ENCODE peak calls at places on chromosomes 5 and 9, in four cellular contexts. One of them, this sample, is unnamed.

GRCh38 chr5:1474183-1474839 is 29.1 kb upstream of the SLC6A3 start:
- DNase-seq in lower lobe of right lung: no peak
- DNase-seq in heart right ventricle: no peak
- DNase-seq in tibial nerve: no peak
- DNase-seq in this sample: no peak

GRCh38 chr5:123538670-123539459 is 26.9 kb downstream of the CSNK1G3 start:
- DNase-seq in lower lobe of right lung: no peak
- DNase-seq in heart right ventricle: no peak
- DNase-seq in tibial nerve: no peak
- DNase-seq in this sample: no peak

GRCh38 chr9:83991355-83991754 is 10.8 kb downstream of the RMI1 start:
- DNase-seq in lower lobe of right lung: no peak
- DNase-seq in heart right ventricle: no peak
- DNase-seq in tibial nerve: no peak
- DNase-seq in this sample: no peak

GRCh38 chr5:179623906-179624741 is 653 bp upstream of the HNRNPH1 start:
- DNase-seq in lower lobe of right lung: peak
- DNase-seq in heart right ventricle: no peak
- DNase-seq in tibial nerve: no peak
- DNase-seq in this sample: no peak

GRCh38 chr5:83554686-83555085 is 83.1 kb downstream of the VCAN start:
- DNase-seq in lower lobe of right lung: no peak
- DNase-seq in heart right ventricle: no peak
- DNase-seq in tibial nerve: no peak
- DNase-seq in this sample: no peak

GRCh38 chr9:4298255-4299005 is 1.4 kb downstream of the GLIS3 start:
- DNase-seq in lower lobe of right lung: peak
- DNase-seq in heart right ventricle: peak
- DNase-seq in tibial nerve: peak
- DNase-seq in this sample: no peak

GRCh38 chr9:82080265-82080664 is 91.7 kb downstream of the SPATA31D1 start:
- DNase-seq in lower lobe of right lung: no peak
- DNase-seq in heart right ventricle: no peak
- DNase-seq in tibial nerve: no peak
- DNase-seq in this sample: no peak

GRCh38 chr5:34039398-34040157 is 3.4 kb downstream of the C1QTNF3 start:
- DNase-seq in lower lobe of right lung: no peak
- DNase-seq in heart right ventricle: no peak
- DNase-seq in tibial nerve: no peak
- DNase-seq in this sample: no peak

GRCh38 chr9:78144008-78144381 is 91.9 kb upstream of the CEP78 start:
- DNase-seq in lower lobe of right lung: no peak
- DNase-seq in heart right ventricle: no peak
- DNase-seq in tibial nerve: no peak
- DNase-seq in this sample: no peak

GRCh38 chr5:156527611-156528010 is 200.6 kb downstream of the SGCD start:
- DNase-seq in lower lobe of right lung: no peak
- DNase-seq in heart right ventricle: no peak
- DNase-seq in tibial nerve: no peak
- DNase-seq in this sample: no peak

GRCh38 chr9:97907051-97907450 is 15.2 kb downstream of the TRMO start:
- DNase-seq in lower lobe of right lung: peak
- DNase-seq in heart right ventricle: no peak
- DNase-seq in tibial nerve: no peak
- DNase-seq in this sample: no peak

GRCh38 chr5:91245871-91246270 is 137.2 kb downstream of the ARRDC3 start:
- DNase-seq in lower lobe of right lung: no peak
- DNase-seq in heart right ventricle: no peak
- DNase-seq in tibial nerve: no peak
- DNase-seq in this sample: no peak

GRCh38 chr5:57434227-57434640 is 48.4 kb downstream of the ACTBL2 start:
- DNase-seq in lower lobe of right lung: no peak
- DNase-seq in heart right ventricle: peak
- DNase-seq in tibial nerve: no peak
- DNase-seq in this sample: no peak

GRCh38 chr9:134880484-134881312 is at the start of gene FCN2:
- DNase-seq in lower lobe of right lung: no peak
- DNase-seq in heart right ventricle: no peak
- DNase-seq in tibial nerve: no peak
- DNase-seq in this sample: no peak

GRCh38 chr9:91678807-91679206 is 255.2 kb upstream of the NFIL3 start:
- DNase-seq in lower lobe of right lung: no peak
- DNase-seq in heart right ventricle: no peak
- DNase-seq in tibial nerve: no peak
- DNase-seq in this sample: no peak

GRCh38 chr5:32144637-32145207 is 29.4 kb downstream of the GOLPH3 start:
- DNase-seq in lower lobe of right lung: no peak
- DNase-seq in heart right ventricle: peak
- DNase-seq in tibial nerve: no peak
- DNase-seq in this sample: no peak

GRCh38 chr5:149605998-149606721 is 24.9 kb downstream of the ARHGEF37 start:
- DNase-seq in lower lobe of right lung: no peak
- DNase-seq in heart right ventricle: no peak
- DNase-seq in tibial nerve: no peak
- DNase-seq in this sample: no peak

GRCh38 chr5:154202379-154203260 is 12.1 kb downstream of the GALNT10 start:
- DNase-seq in lower lobe of right lung: no peak
- DNase-seq in heart right ventricle: no peak
- DNase-seq in tibial nerve: no peak
- DNase-seq in this sample: no peak

GRCh38 chr5:91186101-91186500 is 197.0 kb downstream of the ARRDC3 start:
- DNase-seq in lower lobe of right lung: no peak
- DNase-seq in heart right ventricle: no peak
- DNase-seq in tibial nerve: no peak
- DNase-seq in this sample: no peak

GRCh38 chr5:154800582-154800981 is 45.4 kb downstream of the LARP1 start:
- DNase-seq in lower lobe of right lung: no peak
- DNase-seq in heart right ventricle: no peak
- DNase-seq in tibial nerve: no peak
- DNase-seq in this sample: no peak

GRCh38 chr5:33936004-33936380 is 194 bp upstream of the RXFP3 start:
- DNase-seq in lower lobe of right lung: peak
- DNase-seq in heart right ventricle: peak
- DNase-seq in tibial nerve: peak
- DNase-seq in this sample: no peak

GRCh38 chr5:87770601-87771121 is 357.9 kb upstream of the CCNH start:
- DNase-seq in lower lobe of right lung: no peak
- DNase-seq in heart right ventricle: no peak
- DNase-seq in tibial nerve: no peak
- DNase-seq in this sample: no peak

GRCh38 chr9:29118555-29118954 is 1545.3 kb upstream of the C9orf72 start:
- DNase-seq in lower lobe of right lung: no peak
- DNase-seq in heart right ventricle: no peak
- DNase-seq in tibial nerve: no peak
- DNase-seq in this sample: no peak

GRCh38 chr9:101485873-101486692 is 47.6 kb upstream of the RNF20 start:
- DNase-seq in lower lobe of right lung: peak
- DNase-seq in heart right ventricle: peak
- DNase-seq in tibial nerve: no peak
- DNase-seq in this sample: peak

GRCh38 chr9:99731950-99732349 is 89.7 kb upstream of the NR4A3 start:
- DNase-seq in lower lobe of right lung: no peak
- DNase-seq in heart right ventricle: no peak
- DNase-seq in tibial nerve: no peak
- DNase-seq in this sample: no peak

GRCh38 chr5:11273180-11273882 is 512.3 kb upstream of the DAP start:
- DNase-seq in lower lobe of right lung: no peak
- DNase-seq in heart right ventricle: no peak
- DNase-seq in tibial nerve: no peak
- DNase-seq in this sample: no peak

GRCh38 chr5:45038366-45038987 is 229.7 kb downstream of the MRPS30 start:
- DNase-seq in lower lobe of right lung: no peak
- DNase-seq in heart right ventricle: no peak
- DNase-seq in tibial nerve: no peak
- DNase-seq in this sample: no peak

GRCh38 chr5:127094161-127094560 is 20.9 kb upstream of the C5orf63 start:
- DNase-seq in lower lobe of right lung: no peak
- DNase-seq in heart right ventricle: no peak
- DNase-seq in tibial nerve: no peak
- DNase-seq in this sample: no peak

GRCh38 chr9:121059998-121060636 is 10.0 kb upstream of the C5 start:
- DNase-seq in lower lobe of right lung: no peak
- DNase-seq in heart right ventricle: peak
- DNase-seq in tibial nerve: peak
- DNase-seq in this sample: no peak

GRCh38 chr5:37043693-37044092 is 167.1 kb downstream of the NIPBL start:
- DNase-seq in lower lobe of right lung: no peak
- DNase-seq in heart right ventricle: no peak
- DNase-seq in tibial nerve: no peak
- DNase-seq in this sample: no peak

GRCh38 chr5:151082976-151083651 is 2.3 kb upstream of the TNIP1 start:
- DNase-seq in lower lobe of right lung: peak
- DNase-seq in heart right ventricle: no peak
- DNase-seq in tibial nerve: no peak
- DNase-seq in this sample: no peak

GRCh38 chr9:70420267-70421019 is 6.0 kb upstream of the KLF9 start:
- DNase-seq in lower lobe of right lung: peak
- DNase-seq in heart right ventricle: peak
- DNase-seq in tibial nerve: peak
- DNase-seq in this sample: peak

GRCh38 chr9:123654647-123655637 is 275.0 kb downstream of the DENND1A start:
- DNase-seq in lower lobe of right lung: no peak
- DNase-seq in heart right ventricle: no peak
- DNase-seq in tibial nerve: no peak
- DNase-seq in this sample: no peak

GRCh38 chr9:35490910-35491465 is 1.1 kb downstream of the RUSC2 start:
- DNase-seq in lower lobe of right lung: no peak
- DNase-seq in heart right ventricle: no peak
- DNase-seq in tibial nerve: no peak
- DNase-seq in this sample: no peak

GRCh38 chr9:98104445-98104881 is 14.6 kb downstream of the TRIM14 start:
- DNase-seq in lower lobe of right lung: no peak
- DNase-seq in heart right ventricle: no peak
- DNase-seq in tibial nerve: no peak
- DNase-seq in this sample: no peak

GRCh38 chr5:591746-592145 is 20.4 kb upstream of the CEP72 start:
- DNase-seq in lower lobe of right lung: no peak
- DNase-seq in heart right ventricle: no peak
- DNase-seq in tibial nerve: no peak
- DNase-seq in this sample: no peak

GRCh38 chr9:100600511-100601079 is 22.7 kb downstream of the CAVIN4 start:
- DNase-seq in lower lobe of right lung: no peak
- DNase-seq in heart right ventricle: no peak
- DNase-seq in tibial nerve: no peak
- DNase-seq in this sample: no peak

GRCh38 chr5:141359790-141360426 is at the start of gene PCDHGB2:
- DNase-seq in lower lobe of right lung: no peak
- DNase-seq in heart right ventricle: no peak
- DNase-seq in tibial nerve: no peak
- DNase-seq in this sample: no peak
- H3K27ac ChIP-seq in lower lobe of right lung: no peak
- H3K27ac ChIP-seq in heart right ventricle: no peak
- H3K27ac ChIP-seq in tibial nerve: no peak
- H3K27ac ChIP-seq in this sample: no peak

GRCh38 chr5:59178071-59178470 is 595.2 kb downstream of the RAB3C start:
- DNase-seq in lower lobe of right lung: no peak
- DNase-seq in heart right ventricle: no peak
- DNase-seq in tibial nerve: no peak
- DNase-seq in this sample: no peak

GRCh38 chr5:59180515-59180914 is 597.6 kb downstream of the RAB3C start:
- DNase-seq in lower lobe of right lung: no peak
- DNase-seq in heart right ventricle: no peak
- DNase-seq in tibial nerve: no peak
- DNase-seq in this sample: no peak

GRCh38 chr5:59179704-59180103 is 596.8 kb downstream of the RAB3C start:
- DNase-seq in lower lobe of right lung: no peak
- DNase-seq in heart right ventricle: no peak
- DNase-seq in tibial nerve: no peak
- DNase-seq in this sample: no peak

GRCh38 chr5:59177644-59178043 is 594.8 kb downstream of the RAB3C start:
- DNase-seq in lower lobe of right lung: no peak
- DNase-seq in heart right ventricle: no peak
- DNase-seq in tibial nerve: no peak
- DNase-seq in this sample: no peak

GRCh38 chr5:59178482-59178881 is 595.6 kb downstream of the RAB3C start:
- DNase-seq in lower lobe of right lung: no peak
- DNase-seq in heart right ventricle: no peak
- DNase-seq in tibial nerve: no peak
- DNase-seq in this sample: no peak
- H3K27ac ChIP-seq in lower lobe of right lung: no peak
- H3K27ac ChIP-seq in heart right ventricle: no peak
- H3K27ac ChIP-seq in tibial nerve: no peak
- H3K27ac ChIP-seq in this sample: no peak

DNA sequence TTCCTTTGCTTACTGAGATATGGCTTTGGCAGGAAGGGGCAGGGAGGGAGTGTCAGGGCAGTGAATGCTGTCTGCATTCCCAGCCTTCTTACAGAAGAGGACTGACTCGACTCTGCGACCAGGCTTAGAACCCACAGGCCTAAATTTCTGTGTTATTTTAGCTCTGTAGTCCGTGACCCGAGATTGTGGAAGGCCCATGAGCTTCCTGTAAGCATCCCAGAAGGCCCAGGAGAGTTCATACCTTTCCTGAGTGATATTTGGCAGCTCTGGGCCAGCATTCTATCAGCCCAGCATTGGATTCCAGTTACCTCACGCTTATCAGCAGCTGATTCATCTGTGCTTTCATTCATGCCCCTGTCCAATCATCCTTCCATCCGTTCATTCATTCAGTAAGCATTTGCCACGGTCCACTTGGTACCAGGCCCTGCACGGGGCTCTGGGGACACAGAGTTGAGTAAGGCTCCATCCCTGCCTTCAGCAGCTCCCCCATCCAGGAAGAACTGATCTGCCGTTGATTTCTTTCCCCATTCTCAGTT is 28.2 kb upstream of the RPL26L1 start:
- DNase-seq in lower lobe of right lung: no peak
- DNase-seq in heart right ventricle: no peak
- DNase-seq in tibial nerve: peak
- DNase-seq in this sample: no peak
- H3K27ac ChIP-seq in lower lobe of right lung: peak
- H3K27ac ChIP-seq in heart right ventricle: peak
- H3K27ac ChIP-seq in tibial nerve: peak
- H3K27ac ChIP-seq in this sample: peak

DNA sequence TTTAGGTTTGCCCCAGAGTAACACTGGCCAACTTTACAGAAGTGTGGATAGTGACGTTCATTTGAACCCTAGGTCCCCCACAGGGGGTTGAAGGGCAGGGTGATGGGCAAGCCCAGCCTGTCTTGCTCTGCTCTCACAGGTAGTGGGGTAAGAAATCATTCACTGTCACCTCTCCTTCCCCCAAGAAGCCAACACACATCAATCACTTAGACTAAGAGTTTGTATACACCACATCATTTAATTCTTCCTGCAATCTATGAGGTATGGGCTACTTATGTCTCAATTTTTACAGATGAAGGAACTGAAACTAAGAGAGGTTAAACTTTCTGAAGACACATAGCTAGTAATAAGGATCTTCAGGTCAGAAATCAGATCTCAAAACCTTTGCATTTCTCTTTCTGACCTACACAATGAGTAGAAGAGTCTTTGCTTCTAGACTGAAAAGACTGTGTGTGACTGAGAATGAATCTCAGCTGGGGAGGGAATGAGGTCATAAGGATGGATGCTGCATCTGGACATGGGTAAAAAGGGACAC is 80.9 kb upstream of the EQTN start:
- DNase-seq in lower lobe of right lung: no peak
- DNase-seq in heart right ventricle: no peak
- DNase-seq in tibial nerve: no peak
- DNase-seq in this sample: no peak
- H3K27ac ChIP-seq in lower lobe of right lung: no peak
- H3K27ac ChIP-seq in heart right ventricle: no peak
- H3K27ac ChIP-seq in tibial nerve: no peak
- H3K27ac ChIP-seq in this sample: no peak

This sample was measured in caudate nucleus.